ENCODE peak calls at places on chromosomes 2 and 18, in four cellular contexts. D is tibial nerve; K is fibroblast of lung; S is CD4-positive, alpha-beta T cell. Y is an unnamed sample.
A peak's percentile ranks its signal among the peaks of the same experiment; 100 is the strongest.

GRCh38 chr2:240919786-240920782 is 13.9 kb downstream of the CROCC2 start:
- DNase-seq in D (no peak), K (no peak), S (no peak), Y (peak; percentile 64)

GRCh38 chr2:164974221-164974620 is 18.9 kb upstream of the SLC38A11 start:
- DNase-seq in D (no peak), K (no peak), S (no peak), Y (no peak)

GRCh38 chr18:55439036-55439435 is 149.0 kb downstream of the TCF4 start:
- DNase-seq in D (no peak), K (no peak), S (no peak), Y (no peak)

GRCh38 chr2:160324161-160324768 is 124.2 kb upstream of the ITGB6 start:
- DNase-seq in D (peak; percentile 86), K (peak; percentile 48), S (peak; percentile 16), Y (peak; percentile 69)

GRCh38 chr2:187407407-187408084 is 40.5 kb downstream of the CALCRL start:
- DNase-seq in D (no peak), K (no peak), S (no peak), Y (no peak)

GRCh38 chr18:26477828-26478466 is 70.4 kb downstream of the KCTD1 start:
- DNase-seq in D (no peak), K (no peak), S (no peak), Y (no peak)

GRCh38 chr2:96540136-96540535 is 3.6 kb downstream of the ARID5A start:
- DNase-seq in D (no peak), K (peak; percentile 41), S (no peak), Y (no peak)

GRCh38 chr18:62953663-62954062 is 238.3 kb downstream of the PHLPP1 start:
- DNase-seq in D (no peak), K (no peak), S (no peak), Y (no peak)

GRCh38 chr2:40364143-40364903 is 87.6 kb downstream of the SLC8A1 start:
- DNase-seq in D (peak; percentile 48), K (no peak), S (no peak), Y (no peak)

GRCh38 chr2:168814939-168815907 is 12.8 kb downstream of the NOSTRIN start:
- DNase-seq in D (no peak), K (peak; percentile 23), S (no peak), Y (no peak)

GRCh38 chr2:174752403-174753037 is 11.8 kb downstream of the CHRNA1 start:
- DNase-seq in D (no peak), K (no peak), S (no peak), Y (no peak)

GRCh38 chr2:47334356-47335136 is 68.4 kb upstream of the MSH2 start:
- DNase-seq in D (no peak), K (peak; percentile 17), S (no peak), Y (no peak)

GRCh38 chr2:26292646-26293045 is 47.9 kb downstream of the HADHB start:
- DNase-seq in D (no peak), K (peak; percentile 56), S (no peak), Y (no peak)

GRCh38 chr2:35454966-35455638 is 900.5 kb upstream of the CRIM1 start:
- DNase-seq in D (no peak), K (peak; percentile 42), S (no peak), Y (no peak)

GRCh38 chr2:172084484-172084733 is 898 bp upstream of the DLX1 start:
- DNase-seq in D (no peak), K (no peak), S (no peak), Y (no peak)

GRCh38 chr2:44614940-44615339 is 253.2 kb downstream of the CAMKMT start:
- DNase-seq in D (no peak), K (no peak), S (no peak), Y (no peak)

GRCh38 chr18:22465859-22466602 is 48.3 kb upstream of the CTAGE1 start:
- DNase-seq in D (peak; percentile 23), K (peak; percentile 98), S (no peak), Y (no peak)

GRCh38 chr2:130337735-130338325 is 4.9 kb upstream of the IMP4 start:
- DNase-seq in D (no peak), K (peak; percentile 88), S (no peak), Y (no peak)

GRCh38 chr2:199659207-199659606 is 191.8 kb downstream of the FTCDNL1 start:
- DNase-seq in D (no peak), K (peak; percentile 56), S (no peak), Y (peak; percentile 71)

GRCh38 chr18:75376004-75376403 is 51.5 kb downstream of the SMIM21 start:
- DNase-seq in D (no peak), K (no peak), S (no peak), Y (no peak)

GRCh38 chr2:100242891-100243670 is 79.2 kb downstream of the LONRF2 start:
- DNase-seq in D (peak; percentile 73), K (peak; percentile 44), S (peak; percentile 19), Y (no peak)

GRCh38 chr2:3805120-3805519 is 101.7 kb downstream of the DCDC2C start:
- DNase-seq in D (peak; percentile 6), K (no peak), S (no peak), Y (no peak)

GRCh38 chr2:240896871-240897692 is 1.1 kb upstream of the MAB21L4 start:
- DNase-seq in D (no peak), K (no peak), S (no peak), Y (peak; percentile 91)

GRCh38 chr2:158745067-158745865 is 49.9 kb upstream of the DAPL1 start:
- DNase-seq in D (peak; percentile 55), K (peak; percentile 67), S (peak; percentile 4), Y (no peak)

GRCh38 chr2:141947715-141948114 is 183.1 kb downstream of the LRP1B start:
- DNase-seq in D (no peak), K (no peak), S (no peak), Y (no peak)

GRCh38 chr18:75183524-75183923 is 25.4 kb downstream of the PTGR3 start:
- DNase-seq in D (no peak), K (peak; percentile 27), S (no peak), Y (no peak)

GRCh38 chr2:186575302-186575701 is 14.6 kb upstream of the ITGAV start:
- DNase-seq in D (peak; percentile 23), K (peak; percentile 99), S (no peak), Y (no peak)

GRCh38 chr2:240468300-240469238 is 33.1 kb downstream of the GPC1 start:
- DNase-seq in D (no peak), K (no peak), S (no peak), Y (peak; percentile 74)

DNA sequence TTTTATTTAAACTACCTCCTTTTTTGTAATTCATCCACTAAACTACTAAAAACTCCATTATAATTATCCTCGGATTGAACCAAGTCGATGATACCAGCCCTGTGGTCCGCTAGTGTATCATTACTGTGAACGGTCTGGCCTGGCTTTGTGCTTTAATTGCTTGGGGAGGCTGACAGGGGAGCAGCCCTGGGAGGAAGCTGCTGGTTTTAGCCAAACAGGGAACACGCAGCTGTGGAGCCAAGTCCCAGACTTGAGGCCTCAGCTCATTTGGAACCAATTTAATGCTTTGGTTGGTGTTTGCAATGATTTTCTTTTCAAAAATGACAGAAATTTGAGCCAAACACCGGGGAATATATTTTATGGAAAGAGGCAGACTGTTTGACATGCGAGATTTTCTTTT is 149.4 kb downstream of the ARHGAP28 start:
- DNase-seq in D (peak; percentile 11), K (no peak), S (no peak), Y (no peak)
- H3K27ac ChIP-seq in D (no peak overlapping the region), K (no peak overlapping the region), S (no peak overlapping the region), Y (no peak overlapping the region)

DNA sequence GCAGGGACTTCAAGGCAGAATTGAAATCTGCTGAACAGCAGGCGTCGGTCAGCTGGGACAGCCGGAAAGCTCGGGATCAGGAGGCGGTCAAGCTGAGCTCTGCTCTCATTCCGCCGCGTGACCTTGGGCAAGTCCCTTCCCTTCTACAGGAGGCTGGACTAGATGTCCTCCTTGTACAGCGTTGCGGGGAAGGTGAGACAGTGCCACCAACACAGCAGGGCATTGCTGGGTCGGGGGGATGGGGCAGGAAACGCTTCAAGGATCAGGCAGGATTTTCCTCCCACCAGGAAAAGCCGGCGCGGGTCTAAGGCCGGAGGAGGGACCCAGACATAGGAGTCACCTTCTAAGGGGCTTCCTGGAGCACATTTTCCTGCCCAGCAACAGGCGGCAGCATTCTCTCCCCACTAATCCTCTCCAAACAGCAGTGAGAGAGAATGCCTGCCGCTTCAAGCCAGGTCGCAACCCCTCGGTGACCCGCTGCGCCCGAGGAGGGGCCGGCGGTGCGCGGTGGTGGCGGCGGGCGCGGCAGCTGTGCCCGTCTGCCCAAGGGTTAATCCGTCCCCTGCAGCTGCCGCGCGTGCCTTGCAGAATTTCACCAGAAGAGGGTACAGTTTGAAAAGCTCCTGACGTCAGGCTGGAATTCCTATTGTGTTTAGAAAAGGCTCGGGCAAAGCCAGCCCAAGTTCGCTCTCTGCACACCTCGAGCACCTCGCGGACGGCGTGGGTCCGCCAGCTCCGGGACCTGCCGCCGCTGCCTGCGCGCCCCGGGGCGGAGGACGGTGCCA is at the start of gene KCNF1:
- DNase-seq in D (no peak), K (peak; percentile 63), S (no peak), Y (no peak)
- TF ChIP-seq CTCF in D (no peak), K (peak; percentile 37), S (no peak), Y (no peak)

DNA sequence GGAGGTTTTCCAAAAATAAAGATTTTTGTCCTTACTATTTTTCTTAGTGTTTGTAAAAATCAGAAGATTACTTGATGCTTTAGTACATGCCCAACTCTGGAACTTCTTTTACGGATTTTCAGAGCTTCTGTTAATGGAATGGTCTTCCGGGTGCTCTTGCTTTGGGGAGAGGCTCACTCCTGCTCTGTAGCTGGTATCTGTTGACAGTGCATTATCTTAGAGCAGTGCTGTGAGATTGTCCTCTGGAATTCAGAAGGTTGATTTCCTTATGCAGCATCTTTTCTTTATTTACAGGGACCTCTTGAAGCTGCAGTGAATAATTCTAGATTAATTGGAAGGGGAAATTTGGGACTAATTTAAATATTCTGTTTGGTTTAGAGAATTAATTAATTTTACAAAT is 4.6 kb downstream of the MAPRE2 start:
- DNase-seq in D (no peak), K (no peak), S (no peak), Y (no peak)
- H3K27ac ChIP-seq in D (peak overlapping the region; percentile 96), K (no peak overlapping the region), S (no peak overlapping the region), Y (no peak overlapping the region)

DNA sequence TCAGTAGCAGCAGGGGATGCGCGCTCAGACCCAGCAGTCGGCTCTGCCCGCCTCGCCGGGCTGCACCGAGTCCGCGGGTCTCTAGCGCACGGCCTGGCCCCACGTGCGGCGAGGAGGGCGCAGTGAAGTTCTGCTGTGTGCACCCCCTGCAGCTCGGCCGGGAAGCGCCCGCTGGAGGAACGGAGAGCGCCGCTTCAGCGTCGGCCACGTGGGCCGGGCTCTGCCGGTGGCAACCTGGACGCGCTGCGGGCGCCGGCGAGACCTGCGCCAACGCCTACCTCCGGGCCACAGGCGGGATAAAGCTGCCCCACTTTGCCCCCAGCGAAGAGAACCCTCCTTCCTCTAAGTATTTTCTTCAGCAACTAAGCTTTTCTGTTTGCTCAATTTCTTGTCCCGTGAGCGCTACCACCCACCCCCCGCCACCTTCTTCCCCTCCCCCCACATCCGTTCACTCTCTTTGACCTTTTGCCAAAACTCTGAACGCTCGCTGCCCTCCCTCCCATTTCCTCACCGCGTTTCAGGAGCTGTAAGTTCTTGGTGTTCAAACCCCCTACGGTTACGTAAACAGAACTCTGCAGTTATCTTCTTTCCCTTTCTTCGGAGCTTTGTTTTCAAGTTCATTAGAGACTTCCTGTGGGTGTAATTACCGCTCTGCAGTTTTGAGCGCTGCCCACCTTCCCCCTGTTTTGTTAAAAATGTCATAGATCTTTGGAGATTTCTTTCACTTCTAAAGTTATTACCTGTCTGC is 42.6 kb upstream of the EDAR start:
- DNase-seq in D (peak; percentile 14), K (peak; percentile 45), S (peak; percentile 75), Y (peak; percentile 85)
- TF ChIP-seq CTCF in D (no peak), K (no peak), S (no peak), Y (no peak)

GRCh38 chr2:151410485-151410833 is 757 bp downstream of the RIF1 start:
- DNase-seq in D (peak; percentile 12), K (peak; percentile 25), S (peak; percentile 12), Y (no peak)

GRCh38 chr2:151407281-151407680 is 2.4 kb upstream of the RIF1 start:
- DNase-seq in D (no peak), K (no peak), S (no peak), Y (no peak)

GRCh38 chr2:151405376-151405775 is 4.3 kb upstream of the RIF1 start:
- DNase-seq in D (no peak), K (no peak), S (no peak), Y (no peak)

GRCh38 chr2:151409601-151410484 is at the start of gene RIF1:
- DNase-seq in D (peak; percentile 81), K (peak; percentile 95), S (peak; percentile 56), Y (peak; percentile 95)

GRCh38 chr2:151408788-151409600 is 708 bp upstream of the RIF1 start:
- DNase-seq in D (no peak), K (no peak), S (no peak), Y (no peak)
- H3K27ac ChIP-seq in D (peak overlapping the region; percentile 96), K (peak overlapping the region; percentile 74), S (peak overlapping the region; percentile 91), Y (no peak overlapping the region)

Y was measured in kidney.